ENCODE peak calls at places on chromosomes 4 and X, in five cellular contexts. I is H9, A is mesenchymal stem cell, X is neuronal stem cell, Q is H1. V is an unnamed sample.
A peak's percentile ranks its signal among the peaks of the same experiment; 100 is the strongest.

GRCh38 chr4:168604496-168605373 is 107.9 kb downstream of the PALLD start:
- DNase-seq in X (peak; percentile 84), A (peak; percentile 84), Q (no peak), I (no peak), V (peak; percentile 77)

GRCh38 chrX:104117753-104118152 is 5.4 kb downstream of the ZCCHC18 start:
- DNase-seq in I (no peak), Q (no peak), A (no peak), X (no peak), V (no peak)

GRCh38 chr4:112002301-112002700 is 143.0 kb upstream of the FAM241A start:
- DNase-seq in A (no peak), I (no peak), X (peak; percentile 5), Q (no peak), V (peak; percentile 67)

GRCh38 chrX:65673857-65674350 is 6.5 kb downstream of the MSN start:
- DNase-seq in A (no peak), Q (no peak), X (no peak), I (no peak), V (no peak)

GRCh38 chr4:168751263-168752225 is 254.7 kb downstream of the PALLD start:
- DNase-seq in Q (no peak), X (no peak), I (no peak), A (peak; percentile 85), V (peak; percentile 81)

GRCh38 chr4:26885912-26886274 is 25.3 kb downstream of the STIM2 start:
- DNase-seq in A (no peak), I (no peak), Q (no peak), X (no peak), V (peak; percentile 23)

GRCh38 chr4:145012841-145013240 is 85.2 kb downstream of the ANAPC10 start:
- DNase-seq in I (no peak), Q (no peak), X (no peak), A (peak; percentile 76), V (peak; percentile 11)

GRCh38 chr4:87278335-87278794 is 44.3 kb downstream of the HSD17B13 start:
- DNase-seq in I (no peak), A (no peak), Q (no peak), X (no peak), V (no peak)

GRCh38 chr4:172042714-172043114 is 229.5 kb downstream of the GALNTL6 start:
- DNase-seq in Q (no peak), X (no peak), A (no peak), I (no peak), V (peak; percentile 44)

GRCh38 chr4:32826169-32826568 is 2106.0 kb downstream of the PCDH7 start:
- DNase-seq in X (peak; percentile 5), A (no peak), I (no peak), Q (no peak), V (no peak)

GRCh38 chrX:13432376-13432775 is 112.5 kb upstream of the ATXN3L start:
- DNase-seq in Q (no peak), A (peak; percentile 86), X (no peak), I (no peak), V (peak; percentile 2)

GRCh38 chr4:30821275-30821674 is 101.1 kb downstream of the PCDH7 start:
- DNase-seq in Q (no peak), A (no peak), X (no peak), I (no peak), V (no peak)

GRCh38 chr4:54064317-54065275 is at the start of gene CHIC2:
- DNase-seq in A (peak; percentile 95), I (peak; percentile 96), X (peak; percentile 91), Q (peak; percentile 72), V (peak; percentile 97)

GRCh38 chrX:122625821-122626220 is 558.3 kb upstream of the GRIA3 start:
- DNase-seq in I (no peak), A (peak; percentile 3), Q (no peak), X (no peak), V (no peak)

GRCh38 chr4:96509039-96509741 is 669.3 kb downstream of the PDHA2 start:
- DNase-seq in A (no peak), X (no peak), Q (no peak), I (no peak), V (no peak)
- H2BK12ac ChIP-seq in A (no peak overlapping the region), X (no peak overlapping the region), Q (no peak overlapping the region), I (no peak overlapping the region), V (no peak overlapping the region)

GRCh38 chr4:6749340-6750171 is 33.0 kb upstream of the KIAA0232 start:
- DNase-seq in Q (no peak), X (no peak), I (no peak), A (peak; percentile 73), V (peak; percentile 80)
- H2AK5ac ChIP-seq in Q (no peak overlapping the region), X (peak overlapping the region; percentile 79), I (no peak overlapping the region), A (no peak overlapping the region), V (peak overlapping the region; percentile 3)

GRCh38 chrX:150896632-150897031 is 1.8 kb downstream of the CD99L2 start:
- DNase-seq in I (no peak), Q (no peak), X (no peak), A (no peak), V (no peak)
- H2BK12ac ChIP-seq in I (no peak overlapping the region), Q (no peak overlapping the region), X (no peak overlapping the region), A (no peak overlapping the region), V (no peak overlapping the region)

DNA sequence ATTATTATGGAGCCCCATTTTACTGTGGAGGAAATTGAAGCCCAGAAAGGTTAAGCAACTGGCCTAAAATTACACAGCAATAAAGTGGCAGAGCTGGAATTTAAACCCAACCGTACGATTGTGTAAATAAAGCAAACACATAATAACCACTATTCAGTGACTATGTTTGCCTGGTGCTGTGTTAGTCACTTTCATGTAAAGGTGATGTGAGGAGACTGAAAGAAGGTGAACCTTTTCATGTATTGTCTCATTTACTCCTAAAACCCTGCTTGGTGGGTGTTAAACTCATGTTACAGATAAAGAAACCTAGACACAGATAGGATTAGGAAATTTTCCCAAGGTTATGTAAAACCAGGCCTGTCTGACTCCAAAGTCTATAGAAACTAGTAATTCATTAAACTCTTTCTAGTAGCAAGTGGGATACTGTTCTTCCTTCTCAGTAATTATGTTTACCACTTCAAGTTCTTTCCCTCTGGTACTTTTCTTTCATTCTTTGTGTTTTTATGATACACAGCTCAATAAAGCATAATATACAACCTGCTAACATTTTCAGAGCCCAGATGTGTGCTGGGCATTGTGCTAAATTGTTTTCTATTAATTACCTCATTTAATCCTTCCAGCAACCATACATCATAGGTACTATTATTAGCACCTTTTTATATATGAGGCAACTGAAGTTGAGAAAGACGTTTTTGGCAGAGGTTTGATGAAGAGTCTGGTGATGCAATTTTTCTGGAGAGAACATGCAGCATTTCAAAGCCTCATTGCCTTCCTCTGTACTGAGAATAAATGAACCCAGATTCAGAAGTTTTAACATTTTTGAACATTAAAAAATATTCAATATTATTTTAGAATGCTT is 202.7 kb downstream of the SPRY1 start:
- DNase-seq in X (no peak), I (no peak), A (peak; percentile 75), Q (no peak), V (no peak)
- H2AK5ac ChIP-seq in X (no peak overlapping the region), I (no peak overlapping the region), A (no peak overlapping the region), Q (no peak overlapping the region), V (no peak overlapping the region)

GRCh38 chrX:20729421-20729820 is 462.7 kb upstream of the RPS6KA3 start:
- DNase-seq in A (no peak), I (no peak), Q (no peak), X (no peak), V (no peak)
- H2BK12ac ChIP-seq in A (no peak overlapping the region), I (no peak overlapping the region), Q (no peak overlapping the region), X (no peak overlapping the region), V (no peak overlapping the region)

GRCh38 chr4:40669504-40669903 is 39.8 kb upstream of the RBM47 start:
- DNase-seq in A (no peak), X (no peak), Q (no peak), I (no peak), V (no peak)

GRCh38 chr4:40675166-40675565 is 45.5 kb upstream of the RBM47 start:
- DNase-seq in I (no peak), X (no peak), A (no peak), Q (no peak), V (peak; percentile 96)

GRCh38 chr4:40678421-40678820 is 48.8 kb upstream of the RBM47 start:
- DNase-seq in Q (no peak), X (no peak), I (no peak), A (no peak), V (no peak)

GRCh38 chr4:40672528-40673522 is 43.2 kb upstream of the RBM47 start:
- DNase-seq in I (peak; percentile 60), Q (peak; percentile 17), A (peak; percentile 99), X (peak; percentile 79), V (peak; percentile 97)
- H2AK5ac ChIP-seq in I (no peak overlapping the region), Q (no peak overlapping the region), A (peak overlapping the region; percentile 54), X (no peak overlapping the region), V (peak overlapping the region; percentile 64)

DNA sequence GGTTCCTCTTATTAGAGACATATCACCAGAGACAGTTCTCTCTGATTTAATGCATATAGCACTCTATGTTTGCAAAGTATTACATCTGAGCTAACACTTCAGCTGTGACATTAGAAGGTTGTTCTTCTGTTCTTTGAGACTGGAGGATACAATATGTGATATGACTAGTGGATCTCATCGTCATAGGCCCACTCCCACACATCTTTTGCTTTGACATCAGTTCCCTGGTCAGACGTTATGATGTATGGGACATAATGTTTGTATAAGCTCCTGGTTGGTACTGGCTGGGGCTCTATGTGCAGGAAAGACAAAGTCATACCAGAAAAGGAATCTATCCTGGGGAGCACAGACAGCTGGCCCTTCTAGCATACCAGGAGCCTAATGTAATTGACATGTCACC is 57.7 kb upstream of the MAML3 start:
- DNase-seq in A (no peak), I (no peak), Q (no peak), X (no peak), V (no peak)
- H2BK12ac ChIP-seq in A (no peak overlapping the region), I (no peak overlapping the region), Q (no peak overlapping the region), X (no peak overlapping the region), V (peak overlapping the region; percentile 12)

GRCh38 chr4:3791910-3792542 is 25.8 kb downstream of the ADRA2C start:
- DNase-seq in A (no peak), Q (peak; percentile 47), X (peak; percentile 73), I (peak; percentile 89), V (peak; percentile 50)
- H2AK5ac ChIP-seq in A (no peak overlapping the region), Q (no peak overlapping the region), X (no peak overlapping the region), I (no peak overlapping the region), V (no peak overlapping the region)

V was measured in trophoblast cell.